ENCODE peak calls at places on chromosomes 6 and 20, in five cellular contexts. One of them, this sample, is unnamed.

GRCh38 chr6:90199900-90200299 is 96.7 kb downstream of the BACH2 start:
- DNase-seq in adrenal gland: no peak
- DNase-seq in IMR-90: peak
- DNase-seq in pancreas: no peak
- DNase-seq in nephron progenitor cell: no peak
- DNase-seq in this sample: no peak

GRCh38 chr20:1939270-1939595 is 44.0 kb downstream of the SIRPA start:
- DNase-seq in adrenal gland: peak
- DNase-seq in IMR-90: no peak
- DNase-seq in pancreas: no peak
- DNase-seq in nephron progenitor cell: no peak
- DNase-seq in this sample: no peak

GRCh38 chr20:20369353-20370086 is 1.6 kb downstream of the INSM1 start:
- DNase-seq in adrenal gland: no peak
- DNase-seq in IMR-90: no peak
- DNase-seq in pancreas: no peak
- DNase-seq in nephron progenitor cell: peak
- DNase-seq in this sample: no peak

GRCh38 chr6:122653094-122653493 is 42.9 kb downstream of the PKIB start:
- DNase-seq in adrenal gland: no peak
- DNase-seq in IMR-90: peak
- DNase-seq in pancreas: no peak
- DNase-seq in nephron progenitor cell: no peak
- DNase-seq in this sample: peak

GRCh38 chr6:15504040-15504491 is 158.8 kb downstream of the DTNBP1 start:
- DNase-seq in adrenal gland: peak
- DNase-seq in IMR-90: no peak
- DNase-seq in pancreas: no peak
- DNase-seq in nephron progenitor cell: peak
- DNase-seq in this sample: no peak

GRCh38 chr20:35617397-35618031 is 1.9 kb downstream of the SPAG4 start:
- DNase-seq in adrenal gland: peak
- DNase-seq in IMR-90: peak
- DNase-seq in pancreas: peak
- DNase-seq in nephron progenitor cell: peak
- DNase-seq in this sample: peak

GRCh38 chr6:42929088-42929927 is at the start of gene CNPY3:
- DNase-seq in adrenal gland: peak
- DNase-seq in IMR-90: peak
- DNase-seq in pancreas: peak
- DNase-seq in nephron progenitor cell: peak
- DNase-seq in this sample: peak

GRCh38 chr20:52972965-52973819 is 1.0 kb downstream of the TSHZ2 start:
- DNase-seq in adrenal gland: peak
- DNase-seq in IMR-90: no peak
- DNase-seq in pancreas: peak
- DNase-seq in nephron progenitor cell: peak
- DNase-seq in this sample: no peak

GRCh38 chr20:35604444-35604750 is 11.2 kb upstream of the SPAG4 start:
- DNase-seq in adrenal gland: peak
- DNase-seq in IMR-90: no peak
- DNase-seq in pancreas: no peak
- DNase-seq in nephron progenitor cell: no peak
- DNase-seq in this sample: no peak

GRCh38 chr20:19828233-19828632 is 70.2 kb downstream of the RIN2 start:
- DNase-seq in adrenal gland: no peak
- DNase-seq in IMR-90: peak
- DNase-seq in pancreas: no peak
- DNase-seq in nephron progenitor cell: no peak
- DNase-seq in this sample: no peak

GRCh38 chr6:4446982-4447381 is 311.6 kb upstream of the ECI2 start:
- DNase-seq in adrenal gland: no peak
- DNase-seq in IMR-90: peak
- DNase-seq in pancreas: no peak
- DNase-seq in nephron progenitor cell: no peak
- DNase-seq in this sample: no peak

GRCh38 chr20:21246143-21246542 is 57.0 kb upstream of the XRN2 start:
- DNase-seq in adrenal gland: no peak
- DNase-seq in IMR-90: no peak
- DNase-seq in pancreas: no peak
- DNase-seq in nephron progenitor cell: no peak
- DNase-seq in this sample: no peak

GRCh38 chr20:31593221-31594001 is 11.7 kb upstream of the ID1 start:
- DNase-seq in adrenal gland: no peak
- DNase-seq in IMR-90: peak
- DNase-seq in pancreas: no peak
- DNase-seq in nephron progenitor cell: no peak
- DNase-seq in this sample: no peak
- TF ChIP-seq CTCF in adrenal gland: no peak
- TF ChIP-seq CTCF in IMR-90: peak
- TF ChIP-seq CTCF in pancreas: no peak
- TF ChIP-seq CTCF in nephron progenitor cell: no peak
- TF ChIP-seq CTCF in this sample: peak

GRCh38 chr6:31540640-31541039 is 1.2 kb downstream of the DDX39B start:
- DNase-seq in adrenal gland: no peak
- DNase-seq in IMR-90: no peak
- DNase-seq in pancreas: no peak
- DNase-seq in nephron progenitor cell: no peak
- DNase-seq in this sample: no peak

GRCh38 chr6:31535538-31536324 is 6.1 kb downstream of the DDX39B start:
- DNase-seq in adrenal gland: no peak
- DNase-seq in IMR-90: no peak
- DNase-seq in pancreas: no peak
- DNase-seq in nephron progenitor cell: no peak
- DNase-seq in this sample: no peak

GRCh38 chr6:31541658-31542521 is at the start of gene DDX39B:
- DNase-seq in adrenal gland: peak
- DNase-seq in IMR-90: peak
- DNase-seq in pancreas: peak
- DNase-seq in nephron progenitor cell: peak
- DNase-seq in this sample: peak

GRCh38 chr6:31541059-31541657 is 645 bp downstream of the DDX39B start:
- DNase-seq in adrenal gland: no peak
- DNase-seq in IMR-90: peak
- DNase-seq in pancreas: peak
- DNase-seq in nephron progenitor cell: peak
- DNase-seq in this sample: peak

GRCh38 chr6:31538805-31539400 is 2.9 kb downstream of the DDX39B start:
- DNase-seq in adrenal gland: no peak
- DNase-seq in IMR-90: no peak
- DNase-seq in pancreas: peak
- DNase-seq in nephron progenitor cell: no peak
- DNase-seq in this sample: no peak
- TF ChIP-seq CTCF in adrenal gland: no peak
- TF ChIP-seq CTCF in IMR-90: no peak
- TF ChIP-seq CTCF in pancreas: no peak
- TF ChIP-seq CTCF in nephron progenitor cell: no peak
- TF ChIP-seq CTCF in this sample: no peak

DNA sequence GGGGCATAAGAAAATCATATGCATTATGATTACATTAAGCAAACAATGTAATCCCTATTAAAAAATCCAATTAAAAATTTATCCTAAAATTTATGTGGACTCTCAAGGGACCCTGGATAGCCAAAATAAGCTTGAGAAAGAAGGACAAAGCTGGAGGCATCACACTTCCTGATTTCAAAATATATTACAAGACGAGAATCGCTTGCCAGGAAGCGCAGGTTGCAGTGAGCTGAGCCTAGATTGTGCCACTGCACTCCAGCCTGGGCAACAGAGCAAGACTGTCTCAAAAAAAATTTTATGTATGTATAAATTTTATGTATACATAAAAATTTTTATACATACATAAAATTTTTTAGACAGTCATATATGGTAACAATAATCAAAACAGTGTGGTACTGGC is 48.5 kb upstream of the GCNT2 start:
- DNase-seq in adrenal gland: no peak
- DNase-seq in IMR-90: no peak
- DNase-seq in pancreas: no peak
- DNase-seq in nephron progenitor cell: no peak
- DNase-seq in this sample: no peak
- TF ChIP-seq CTCF in adrenal gland: no peak
- TF ChIP-seq CTCF in IMR-90: no peak
- TF ChIP-seq CTCF in pancreas: no peak
- TF ChIP-seq CTCF in nephron progenitor cell: no peak
- TF ChIP-seq CTCF in this sample: no peak

GRCh38 chr6:33797635-33798342 is 6.0 kb downstream of the MLN start:
- DNase-seq in adrenal gland: no peak
- DNase-seq in IMR-90: no peak
- DNase-seq in pancreas: no peak
- DNase-seq in nephron progenitor cell: no peak
- DNase-seq in this sample: no peak

GRCh38 chr6:33792990-33793389 is 4.1 kb upstream of the LEMD2 start:
- DNase-seq in adrenal gland: no peak
- DNase-seq in IMR-90: no peak
- DNase-seq in pancreas: no peak
- DNase-seq in nephron progenitor cell: no peak
- DNase-seq in this sample: no peak

GRCh38 chr6:33798343-33798848 is 5.4 kb downstream of the MLN start:
- DNase-seq in adrenal gland: no peak
- DNase-seq in IMR-90: no peak
- DNase-seq in pancreas: no peak
- DNase-seq in nephron progenitor cell: no peak
- DNase-seq in this sample: no peak

GRCh38 chr6:33790910-33791309 is 2.0 kb upstream of the LEMD2 start:
- DNase-seq in adrenal gland: no peak
- DNase-seq in IMR-90: no peak
- DNase-seq in pancreas: no peak
- DNase-seq in nephron progenitor cell: no peak
- DNase-seq in this sample: no peak

DNA sequence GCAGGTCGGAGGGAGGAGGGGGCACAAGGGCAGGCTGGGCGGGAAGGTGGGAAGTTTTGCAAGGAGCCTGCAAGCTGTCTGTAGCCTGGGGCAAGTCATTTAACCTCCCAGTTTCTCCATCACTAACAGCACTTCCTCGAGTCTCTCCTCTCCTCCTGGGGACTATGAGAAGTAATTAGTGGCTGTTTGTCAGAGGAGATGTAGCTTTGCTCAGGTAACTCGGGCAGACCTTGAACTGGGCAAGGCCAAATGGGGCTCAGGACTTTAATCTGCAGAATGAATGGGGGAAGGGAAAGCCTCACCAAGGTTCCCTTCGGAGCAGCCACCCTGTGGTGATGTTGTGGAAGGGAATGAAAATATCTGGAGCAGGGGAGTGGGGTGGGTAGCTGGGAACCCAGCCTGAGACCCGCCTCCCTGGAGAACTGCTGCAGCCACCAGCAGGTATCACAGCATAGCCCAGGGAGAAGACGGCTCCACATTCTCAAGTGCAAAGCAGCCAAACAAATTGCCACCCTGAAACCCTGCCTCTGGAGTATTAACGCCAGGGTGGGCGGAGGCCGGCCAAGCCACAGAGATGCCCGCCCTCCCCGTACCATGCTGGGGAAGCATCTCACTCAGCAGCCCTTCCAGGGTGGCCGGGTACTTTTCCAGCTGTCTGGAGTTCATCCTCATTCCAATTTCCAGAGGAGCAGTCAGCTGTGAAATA is 6.1 kb upstream of the LEMD2 start:
- DNase-seq in adrenal gland: no peak
- DNase-seq in IMR-90: no peak
- DNase-seq in pancreas: no peak
- DNase-seq in nephron progenitor cell: no peak
- DNase-seq in this sample: no peak
- TF ChIP-seq CTCF in adrenal gland: no peak
- TF ChIP-seq CTCF in IMR-90: no peak
- TF ChIP-seq CTCF in pancreas: no peak
- TF ChIP-seq CTCF in nephron progenitor cell: no peak
- TF ChIP-seq CTCF in this sample: peak

DNA sequence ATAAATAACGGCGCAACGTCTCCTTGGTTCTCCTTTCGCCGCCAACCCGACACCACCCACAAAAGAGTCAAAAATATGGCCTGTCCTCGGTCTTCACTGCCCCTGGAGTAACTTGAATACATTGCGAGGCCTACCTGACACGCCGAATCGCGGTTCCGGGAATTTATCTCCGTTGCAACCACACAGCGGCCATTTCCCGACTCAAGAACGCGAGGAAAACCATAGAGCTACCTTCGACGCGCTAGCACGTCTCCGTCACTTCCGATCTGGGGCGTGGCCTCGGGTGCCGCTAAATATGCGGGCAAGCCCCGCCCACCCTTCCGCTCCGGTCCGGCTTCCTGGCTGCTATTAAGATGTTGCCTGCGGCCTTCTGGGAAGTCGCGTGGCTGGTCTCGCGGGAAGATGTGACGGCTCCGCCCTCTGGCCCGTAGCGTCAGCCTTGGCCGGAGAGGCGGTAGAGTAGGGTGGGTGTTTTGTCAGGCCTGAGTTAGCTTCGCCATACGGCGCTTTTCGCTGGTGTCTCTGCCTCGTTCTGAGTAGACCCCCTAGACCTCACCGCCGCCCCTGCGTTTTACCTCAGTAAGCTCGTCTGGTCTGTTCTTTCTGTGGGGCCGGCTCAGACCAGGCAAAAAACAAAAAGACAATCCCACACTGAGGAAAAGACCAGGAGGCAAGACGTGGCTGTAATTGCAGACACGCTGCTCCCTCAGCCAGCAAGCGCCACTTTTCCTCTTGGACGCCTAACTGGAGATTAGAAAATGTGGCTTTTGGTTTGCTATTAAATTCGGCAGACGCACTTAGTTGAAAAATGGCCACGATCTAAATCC is at the start of gene BCLAF1:
- DNase-seq in adrenal gland: peak
- DNase-seq in IMR-90: peak
- DNase-seq in pancreas: peak
- DNase-seq in nephron progenitor cell: peak
- DNase-seq in this sample: peak
- TF ChIP-seq CTCF in adrenal gland: no peak
- TF ChIP-seq CTCF in IMR-90: no peak
- TF ChIP-seq CTCF in pancreas: no peak
- TF ChIP-seq CTCF in nephron progenitor cell: no peak
- TF ChIP-seq CTCF in this sample: no peak

DNA sequence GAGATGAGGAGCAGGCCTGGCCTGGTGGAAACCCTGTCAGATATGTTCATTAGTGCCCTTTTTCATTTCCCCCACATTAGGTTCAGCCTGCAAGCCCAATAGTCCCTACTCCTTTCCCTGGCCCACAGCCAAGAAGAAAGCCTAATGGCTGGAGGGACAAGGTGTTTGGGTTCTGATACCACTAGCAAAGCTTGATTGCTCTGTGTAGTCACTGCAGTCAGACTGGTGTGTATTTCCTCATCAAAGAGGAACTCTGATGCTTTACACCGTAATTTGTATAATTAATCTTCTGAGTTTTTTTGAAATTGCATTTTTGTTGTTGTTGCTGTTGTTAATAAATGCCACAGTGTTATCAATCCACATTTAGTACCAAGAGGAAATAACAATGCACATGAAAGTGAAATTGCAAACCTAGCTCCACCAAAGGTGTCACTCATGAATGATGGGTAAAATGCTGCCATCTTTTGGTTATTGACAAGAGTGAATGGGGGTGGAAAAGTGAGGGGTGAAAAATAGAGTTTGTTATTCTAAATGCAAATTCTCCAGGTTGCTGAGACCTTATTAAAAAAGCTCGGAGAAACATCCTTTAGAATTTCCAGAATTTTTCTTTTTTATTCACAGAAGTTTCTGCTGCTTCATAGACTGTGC is 320.2 kb upstream of the POU3F2 start:
- DNase-seq in adrenal gland: no peak
- DNase-seq in IMR-90: no peak
- DNase-seq in pancreas: no peak
- DNase-seq in nephron progenitor cell: no peak
- DNase-seq in this sample: no peak
- TF ChIP-seq CTCF in adrenal gland: no peak
- TF ChIP-seq CTCF in IMR-90: no peak
- TF ChIP-seq CTCF in pancreas: no peak
- TF ChIP-seq CTCF in nephron progenitor cell: no peak
- TF ChIP-seq CTCF in this sample: no peak

GRCh38 chr6:33988121-33989015 is 157.5 kb downstream of the GRM4 start:
- DNase-seq in adrenal gland: no peak
- DNase-seq in IMR-90: no peak
- DNase-seq in pancreas: no peak
- DNase-seq in nephron progenitor cell: no peak
- DNase-seq in this sample: no peak
- TF ChIP-seq CTCF in adrenal gland: no peak
- TF ChIP-seq CTCF in IMR-90: no peak
- TF ChIP-seq CTCF in pancreas: no peak
- TF ChIP-seq CTCF in nephron progenitor cell: no peak
- TF ChIP-seq CTCF in this sample: no peak

This sample was measured in retinal pigment epithelial cell.